ENCODE peak calls at places on chromosomes 2 and 18, in six cellular contexts. D, B, Z, I, X and K are unnamed samples.

GRCh38 chr18:10715791-10716190 is 190.0 kb downstream of the NAPG start:
- DNase-seq in D (no peak), I (no peak), X (peak; percentile 13), B (no peak), Z (no peak), K (no peak)

GRCh38 chr2:128469203-128469602 is 150.5 kb upstream of the HS6ST1 start:
- DNase-seq in X (peak; percentile 23), B (peak; percentile 38), Z (no peak), D (no peak), I (peak; percentile 69), K (no peak)

GRCh38 chr2:68831688-68832087 is 39.5 kb downstream of the BMP10 start:
- DNase-seq in I (no peak), Z (no peak), X (no peak), B (no peak), D (no peak), K (peak; percentile 88)

GRCh38 chr2:63465633-63466032 is 122.6 kb downstream of the WDPCP start:
- DNase-seq in D (no peak), I (no peak), B (no peak), Z (no peak), X (no peak), K (no peak)

GRCh38 chr2:17495590-17495989 is 22.6 kb downstream of the RAD51AP2 start:
- DNase-seq in B (no peak), X (no peak), D (no peak), Z (no peak), I (no peak), K (no peak)

GRCh38 chr2:109275120-109276040 is 146.4 kb downstream of the SH3RF3 start:
- DNase-seq in I (no peak), D (no peak), Z (no peak), B (no peak), X (no peak), K (peak; percentile 83)

GRCh38 chr18:49768051-49768391 is 45.3 kb downstream of the ACAA2 start:
- DNase-seq in B (peak; percentile 21), D (peak; percentile 80), I (peak; percentile 74), X (peak; percentile 61), Z (peak; percentile 18), K (peak; percentile 62)

GRCh38 chr18:42028232-42028832 is 73.3 kb downstream of the PIK3C3 start:
- DNase-seq in B (peak; percentile 14), X (peak; percentile 9), I (no peak), Z (peak; percentile 12), D (peak; percentile 16), K (peak; percentile 47)

GRCh38 chr2:197677483-197677882 is 2.1 kb upstream of the RFTN2 start:
- DNase-seq in X (no peak), D (no peak), B (no peak), Z (no peak), I (no peak), K (no peak)

GRCh38 chr2:104774631-104775030 is 79.3 kb upstream of the POU3F3 start:
- DNase-seq in D (no peak), B (no peak), X (no peak), Z (no peak), I (no peak), K (no peak)

DNA sequence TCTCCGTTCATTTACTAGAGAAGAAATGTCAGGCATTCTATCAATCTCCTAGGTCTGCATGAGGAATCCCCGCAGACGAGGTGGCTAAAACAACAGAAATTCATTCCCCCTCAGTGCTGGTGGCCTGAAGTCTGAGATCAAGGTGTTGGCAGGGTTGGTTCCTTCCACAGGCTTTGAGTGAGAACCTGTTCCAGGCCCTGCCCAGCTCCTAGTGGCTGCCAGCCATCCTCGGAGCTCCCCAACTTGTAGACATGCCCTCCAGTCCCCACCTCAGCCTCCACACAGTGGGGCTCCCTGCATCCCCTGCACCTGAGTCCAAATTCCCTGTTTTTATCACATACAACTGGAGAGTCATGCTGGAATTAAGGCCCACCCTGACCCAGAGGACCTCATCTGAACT is 145.3 kb upstream of the ALKAL2 start:
- DNase-seq in D (no peak), Z (no peak), B (no peak), I (no peak), X (no peak), K (no peak)
- TF ChIP-seq JUN in D (no peak), Z (no peak), B (no peak), I (no peak), X (no peak), K (no peak)

GRCh38 chr2:43441195-43441594 is 154.6 kb downstream of the THADA start:
- DNase-seq in Z (no peak), I (no peak), D (no peak), B (no peak), X (no peak), K (no peak)
- TF ChIP-seq JUN in Z (no peak), I (no peak), D (no peak), B (no peak), X (no peak), K (no peak)

GRCh38 chr2:238906936-238907716 is 59.2 kb downstream of the TWIST2 start:
- DNase-seq in D (no peak), X (no peak), B (no peak), Z (no peak), I (no peak), K (no peak)
- TF ChIP-seq JUN in D (no peak), X (no peak), B (no peak), Z (no peak), I (no peak), K (no peak)

GRCh38 chr2:132279344-132279743 is 117.6 kb upstream of the ANKRD30BL start:
- DNase-seq in X (no peak), D (no peak), Z (no peak), B (no peak), I (no peak), K (no peak)

GRCh38 chr2:132279930-132280615 is 118.3 kb upstream of the ANKRD30BL start:
- DNase-seq in X (no peak), D (no peak), B (no peak), I (no peak), Z (no peak), K (no peak)

GRCh38 chr2:132278267-132278666 is 116.5 kb upstream of the ANKRD30BL start:
- DNase-seq in X (no peak), I (no peak), Z (no peak), D (no peak), B (no peak), K (no peak)

GRCh38 chr2:132282911-132283310 is 121.2 kb upstream of the ANKRD30BL start:
- DNase-seq in D (no peak), B (no peak), X (no peak), I (no peak), Z (no peak), K (no peak)
- TF ChIP-seq JUN in D (no peak), B (no peak), X (no peak), I (no peak), Z (no peak), K (no peak)

GRCh38 chr2:45008296-45009129 is 739 bp downstream of the SIX2 start:
- DNase-seq in D (peak; percentile 49), X (no peak), B (no peak), I (peak; percentile 74), Z (no peak), K (peak; percentile 14)
- TF ChIP-seq JUN in D (no peak), X (no peak), B (no peak), I (no peak), Z (no peak), K (no peak)